ENCODE peak calls at places on chromosomes 11 and 22, in eight cellular contexts. O, P, S, K, F, H, G and W are unnamed samples.
A peak's percentile ranks its signal among the peaks of the same experiment; 100 is the strongest.

GRCh38 chr11:60890696-60891095 is 15.7 kb downstream of the PRPF19 start:
- DNase-seq in S (no peak), K (no peak), O (no peak), G (no peak), H (no peak), F (no peak), P (no peak), W (no peak)

GRCh38 chr22:19823638-19824196 is 31.0 kb downstream of the GNB1L start:
- DNase-seq in F (peak; percentile 21), S (no peak), G (peak; percentile 45), P (peak; percentile 37), H (no peak), O (no peak), K (no peak), W (no peak)

GRCh38 chr11:46766656-46767055 is 47.6 kb downstream of the F2 start:
- DNase-seq in S (no peak), F (no peak), P (no peak), K (no peak), G (no peak), O (no peak), H (no peak), W (no peak)

GRCh38 chr11:109236696-109237095 is 185.3 kb upstream of the C11orf87 start:
- DNase-seq in H (no peak), P (no peak), F (no peak), S (no peak), G (no peak), O (no peak), K (no peak), W (no peak)

GRCh38 chr11:74791333-74792100 is 42.9 kb downstream of the RNF169 start:
- DNase-seq in G (no peak), O (no peak), K (no peak), H (no peak), P (no peak), F (no peak), S (no peak), W (no peak)

GRCh38 chr22:38737302-38738060 is 18.3 kb downstream of the SUN2 start:
- DNase-seq in H (no peak), G (peak; percentile 32), P (no peak), O (peak; percentile 37), F (no peak), S (no peak), K (no peak), W (no peak)

GRCh38 chr11:112599265-112599664 is 338.6 kb upstream of the PLET1 start:
- DNase-seq in O (no peak), H (no peak), G (no peak), F (no peak), P (no peak), S (no peak), K (no peak), W (no peak)

GRCh38 chr22:22180738-22181514 is 63.7 kb upstream of the VPREB1 start:
- DNase-seq in P (no peak), H (no peak), F (no peak), G (no peak), O (no peak), K (no peak), S (no peak), W (no peak)

GRCh38 chr11:71395010-71395560 is 53.1 kb downstream of the DHCR7 start:
- DNase-seq in S (no peak), O (no peak), G (no peak), P (no peak), H (no peak), F (no peak), K (no peak), W (no peak)

GRCh38 chr11:71433648-71434450 is 14.3 kb downstream of the DHCR7 start:
- DNase-seq in H (no peak), O (no peak), G (peak; percentile 74), P (no peak), S (no peak), K (peak; percentile 62), F (peak; percentile 45), W (no peak)

GRCh38 chr11:59247535-59248227 is 35.0 kb upstream of the MPEG1 start:
- DNase-seq in H (no peak), S (peak; percentile 45), G (peak; percentile 59), O (no peak), P (no peak), K (peak; percentile 76), F (peak; percentile 57), W (no peak)

GRCh38 chr11:48093795-48094642 is 113.7 kb downstream of the PTPRJ start:
- DNase-seq in O (no peak), F (no peak), G (no peak), K (no peak), S (peak; percentile 24), H (no peak), P (no peak), W (no peak)

GRCh38 chr11:108432783-108433182 is 34.5 kb downstream of the C11orf65 start:
- DNase-seq in P (no peak), F (no peak), G (no peak), K (no peak), H (no peak), O (no peak), S (no peak), W (no peak)

GRCh38 chr11:71131861-71132260 is 120.5 kb downstream of the SHANK2 start:
- DNase-seq in F (no peak), G (no peak), O (no peak), S (no peak), P (no peak), H (no peak), K (no peak), W (no peak)

GRCh38 chr11:57585301-57585700 is 12.2 kb upstream of the SERPING1 start:
- DNase-seq in O (no peak), F (no peak), S (no peak), H (no peak), K (no peak), P (no peak), G (no peak), W (no peak)

GRCh38 chr22:25697978-25698377 is 44.0 kb upstream of the MYO18B start:
- DNase-seq in O (no peak), S (no peak), H (no peak), K (no peak), P (no peak), F (no peak), G (no peak), W (no peak)

GRCh38 chr11:57095417-57095816 is 86.3 kb upstream of the LRRC55 start:
- DNase-seq in H (no peak), G (no peak), K (no peak), O (no peak), P (no peak), F (no peak), S (no peak), W (no peak)

GRCh38 chr11:130052556-130052955 is 17.1 kb upstream of the APLP2 start:
- DNase-seq in H (no peak), K (no peak), S (no peak), G (no peak), P (no peak), F (no peak), O (no peak), W (no peak)

GRCh38 chr11:110565344-110565684 is 135.6 kb downstream of the FDX1 start:
- DNase-seq in P (no peak), K (no peak), H (no peak), S (no peak), G (no peak), F (peak; percentile 42), O (no peak), W (no peak)

GRCh38 chr22:23790819-23791736 is 4.3 kb downstream of the SMARCB1 start:
- DNase-seq in O (peak; percentile 54), H (no peak), P (no peak), F (no peak), K (no peak), G (peak; percentile 26), S (peak; percentile 31), W (peak; percentile 60)

GRCh38 chr11:116101737-116102275 is 597.6 kb upstream of the CADM1 start:
- DNase-seq in K (no peak), G (no peak), H (no peak), P (no peak), S (no peak), F (no peak), O (no peak), W (peak; percentile 38)

GRCh38 chr11:46389450-46390330 is 1.9 kb downstream of the CHRM4 start:
- DNase-seq in S (peak; percentile 56), K (peak; percentile 39), H (peak; percentile 92), P (peak; percentile 84), O (peak; percentile 82), G (peak; percentile 82), F (peak; percentile 68), W (no peak)

GRCh38 chr11:94457118-94458029 is 36.3 kb downstream of the MRE11 start:
- DNase-seq in O (no peak), H (no peak), G (no peak), P (no peak), S (no peak), K (no peak), F (no peak), W (no peak)

GRCh38 chr22:46761017-46761416 is 1.4 kb upstream of the TBC1D22A start:
- DNase-seq in K (no peak), F (no peak), S (no peak), O (no peak), H (no peak), P (no peak), G (peak; percentile 12), W (no peak)
- H3K4me3 ChIP-seq in K (no peak overlapping the region), F (no peak overlapping the region), S (peak overlapping the region; percentile 63), O (no peak overlapping the region), H (peak overlapping the region; percentile 98), P (peak overlapping the region; percentile 93), G (no peak overlapping the region), W (no peak overlapping the region)

GRCh38 chr11:127273593-127274327 is 273.2 kb upstream of the KIRREL3 start:
- DNase-seq in P (no peak), O (no peak), F (no peak), K (no peak), H (no peak), S (no peak), G (no peak), W (no peak)
- TF ChIP-seq CTCF in P (no peak), O (no peak), F (no peak), K (no peak), H (no peak), S (no peak), G (no peak), W (no peak)

GRCh38 chr22:26724414-26724813 is 67.0 kb downstream of the MIAT start:
- DNase-seq in F (no peak), G (no peak), K (no peak), P (no peak), O (no peak), H (no peak), S (no peak), W (no peak)
- H3K27ac ChIP-seq in F (no peak overlapping the region), G (no peak overlapping the region), K (no peak overlapping the region), P (no peak overlapping the region), O (no peak overlapping the region), H (no peak overlapping the region), S (no peak overlapping the region), W (no peak overlapping the region)

DNA sequence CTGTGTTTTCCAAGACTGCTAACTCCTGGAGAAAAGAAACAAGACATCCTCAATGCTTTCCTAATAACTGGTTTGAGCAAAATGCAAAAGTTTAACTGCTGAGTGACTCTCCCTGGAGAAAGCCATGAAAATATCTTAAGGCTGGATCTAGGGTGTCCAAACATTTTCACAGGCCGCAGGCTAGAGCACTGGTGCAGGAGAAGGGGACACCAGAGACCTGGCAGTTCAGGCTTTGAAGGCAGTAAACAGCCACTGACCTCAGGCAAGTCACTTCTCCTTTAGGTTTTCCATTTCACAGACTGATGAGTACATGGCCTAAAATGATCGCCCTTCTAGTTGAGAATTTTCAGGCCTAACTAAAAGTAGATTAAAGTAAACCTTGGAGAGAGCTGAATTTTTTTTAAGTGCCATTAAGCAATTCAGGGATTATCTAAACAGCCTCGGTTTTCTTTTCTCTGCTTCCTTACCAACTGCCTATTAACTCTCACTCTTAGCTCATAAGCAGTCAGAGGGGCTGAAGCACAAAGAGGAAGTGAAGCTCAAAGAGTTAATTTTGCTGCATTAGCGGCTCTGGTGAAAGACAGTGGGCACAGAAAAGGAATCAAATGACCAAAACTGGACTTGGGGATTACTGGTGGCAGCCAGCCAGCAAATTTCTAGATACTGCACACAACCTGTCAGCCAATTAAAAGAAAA is 2.3 kb downstream of the CHKA start:
- DNase-seq in H (no peak), O (no peak), G (no peak), S (no peak), F (no peak), P (no peak), K (no peak), W (no peak)
- H3K4me3 ChIP-seq in H (no peak overlapping the region), O (no peak overlapping the region), G (peak overlapping the region; percentile 72), S (no peak overlapping the region), F (peak overlapping the region; percentile 53), P (peak overlapping the region; percentile 80), K (no peak overlapping the region), W (peak overlapping the region; percentile 43)